ENCODE peak calls at places on chromosome 16, in nine cellular contexts. One of them, this sample, is unnamed.

GRCh38 chr16:10578474-10579316 is 1.7 kb downstream of the EMP2 start:
- DNase-seq in MCF 10A: no peak
- DNase-seq in cardiac muscle cell: no peak
- DNase-seq in AG10803: no peak
- DNase-seq in GM12864: no peak
- DNase-seq in upper lobe of right lung: peak; percentile 88
- DNase-seq in mesothelial cell of epicardium: no peak
- DNase-seq in uterus: no peak
- DNase-seq in dorsolateral prefrontal cortex: no peak
- DNase-seq in this sample: no peak

GRCh38 chr16:80932725-80933124 is 74.0 kb downstream of the CMC2 start:
- DNase-seq in MCF 10A: peak; percentile 70
- DNase-seq in cardiac muscle cell: peak; percentile 92
- DNase-seq in AG10803: peak; percentile 93
- DNase-seq in GM12864: no peak
- DNase-seq in upper lobe of right lung: no peak
- DNase-seq in mesothelial cell of epicardium: no peak
- DNase-seq in uterus: peak; percentile 60
- DNase-seq in dorsolateral prefrontal cortex: peak; percentile 19
- DNase-seq in this sample: no peak

GRCh38 chr16:82874672-82875071 is 247.9 kb downstream of the CDH13 start:
- DNase-seq in MCF 10A: no peak
- DNase-seq in cardiac muscle cell: no peak
- DNase-seq in AG10803: no peak
- DNase-seq in GM12864: no peak
- DNase-seq in upper lobe of right lung: no peak
- DNase-seq in mesothelial cell of epicardium: no peak
- DNase-seq in uterus: no peak
- DNase-seq in dorsolateral prefrontal cortex: no peak
- DNase-seq in this sample: no peak

GRCh38 chr16:81415757-81416156 is 28.9 kb upstream of the CMIP start:
- DNase-seq in MCF 10A: no peak
- DNase-seq in cardiac muscle cell: no peak
- DNase-seq in AG10803: no peak
- DNase-seq in GM12864: no peak
- DNase-seq in upper lobe of right lung: no peak
- DNase-seq in mesothelial cell of epicardium: no peak
- DNase-seq in uterus: no peak
- DNase-seq in dorsolateral prefrontal cortex: peak; percentile 24
- DNase-seq in this sample: no peak

GRCh38 chr16:12319464-12320030 is 343.0 kb downstream of the SNX29 start:
- DNase-seq in MCF 10A: no peak
- DNase-seq in cardiac muscle cell: no peak
- DNase-seq in AG10803: no peak
- DNase-seq in GM12864: no peak
- DNase-seq in upper lobe of right lung: no peak
- DNase-seq in mesothelial cell of epicardium: no peak
- DNase-seq in uterus: no peak
- DNase-seq in dorsolateral prefrontal cortex: no peak
- DNase-seq in this sample: no peak

GRCh38 chr16:82888616-82889015 is 261.8 kb downstream of the CDH13 start:
- DNase-seq in MCF 10A: peak; percentile 2
- DNase-seq in cardiac muscle cell: peak; percentile 46
- DNase-seq in AG10803: peak; percentile 77
- DNase-seq in GM12864: no peak
- DNase-seq in upper lobe of right lung: no peak
- DNase-seq in mesothelial cell of epicardium: no peak
- DNase-seq in uterus: no peak
- DNase-seq in dorsolateral prefrontal cortex: no peak
- DNase-seq in this sample: no peak

GRCh38 chr16:3461120-3461519 is 17.6 kb downstream of the NAA60 start:
- DNase-seq in MCF 10A: no peak
- DNase-seq in cardiac muscle cell: no peak
- DNase-seq in AG10803: no peak
- DNase-seq in GM12864: no peak
- DNase-seq in upper lobe of right lung: no peak
- DNase-seq in mesothelial cell of epicardium: no peak
- DNase-seq in uterus: no peak
- DNase-seq in dorsolateral prefrontal cortex: no peak
- DNase-seq in this sample: no peak

GRCh38 chr16:10013364-10013763 is 168.9 kb downstream of the GRIN2A start:
- DNase-seq in MCF 10A: no peak
- DNase-seq in cardiac muscle cell: no peak
- DNase-seq in AG10803: no peak
- DNase-seq in GM12864: no peak
- DNase-seq in upper lobe of right lung: no peak
- DNase-seq in mesothelial cell of epicardium: no peak
- DNase-seq in uterus: no peak
- DNase-seq in dorsolateral prefrontal cortex: no peak
- DNase-seq in this sample: no peak

GRCh38 chr16:27049117-27049516 is 17.6 kb upstream of the C16orf82 start:
- DNase-seq in MCF 10A: no peak
- DNase-seq in cardiac muscle cell: no peak
- DNase-seq in AG10803: no peak
- DNase-seq in GM12864: no peak
- DNase-seq in upper lobe of right lung: no peak
- DNase-seq in mesothelial cell of epicardium: no peak
- DNase-seq in uterus: no peak
- DNase-seq in dorsolateral prefrontal cortex: no peak
- DNase-seq in this sample: no peak

GRCh38 chr16:57244463-57244766 is 644 bp upstream of the ARL2BP start:
- DNase-seq in MCF 10A: no peak
- DNase-seq in cardiac muscle cell: no peak
- DNase-seq in AG10803: no peak
- DNase-seq in GM12864: no peak
- DNase-seq in upper lobe of right lung: no peak
- DNase-seq in mesothelial cell of epicardium: no peak
- DNase-seq in uterus: no peak
- DNase-seq in dorsolateral prefrontal cortex: no peak
- DNase-seq in this sample: no peak

GRCh38 chr16:74999208-74999682 is 421 bp downstream of the ZNRF1 start:
- DNase-seq in MCF 10A: no peak
- DNase-seq in cardiac muscle cell: peak; percentile 40
- DNase-seq in AG10803: no peak
- DNase-seq in GM12864: no peak
- DNase-seq in upper lobe of right lung: peak; percentile 70
- DNase-seq in mesothelial cell of epicardium: peak; percentile 35
- DNase-seq in uterus: peak; percentile 62
- DNase-seq in dorsolateral prefrontal cortex: peak; percentile 35
- DNase-seq in this sample: no peak

GRCh38 chr16:78563905-78564304 is 464.5 kb downstream of the WWOX start:
- DNase-seq in MCF 10A: peak; percentile 57
- DNase-seq in cardiac muscle cell: no peak
- DNase-seq in AG10803: no peak
- DNase-seq in GM12864: no peak
- DNase-seq in upper lobe of right lung: no peak
- DNase-seq in mesothelial cell of epicardium: no peak
- DNase-seq in uterus: no peak
- DNase-seq in dorsolateral prefrontal cortex: no peak
- DNase-seq in this sample: no peak

GRCh38 chr16:2468725-2469398 is 2.2 kb upstream of the NTN3 start:
- DNase-seq in MCF 10A: no peak
- DNase-seq in cardiac muscle cell: no peak
- DNase-seq in AG10803: no peak
- DNase-seq in GM12864: no peak
- DNase-seq in upper lobe of right lung: no peak
- DNase-seq in mesothelial cell of epicardium: no peak
- DNase-seq in uterus: no peak
- DNase-seq in dorsolateral prefrontal cortex: no peak
- DNase-seq in this sample: peak; percentile 73

GRCh38 chr16:71423016-71423415 is 18.8 kb downstream of the TLE7 start:
- DNase-seq in MCF 10A: no peak
- DNase-seq in cardiac muscle cell: no peak
- DNase-seq in AG10803: no peak
- DNase-seq in GM12864: no peak
- DNase-seq in upper lobe of right lung: no peak
- DNase-seq in mesothelial cell of epicardium: no peak
- DNase-seq in uterus: no peak
- DNase-seq in dorsolateral prefrontal cortex: no peak
- DNase-seq in this sample: no peak

GRCh38 chr16:24721830-24722238 is 7.6 kb upstream of the TNRC6A start:
- DNase-seq in MCF 10A: no peak
- DNase-seq in cardiac muscle cell: no peak
- DNase-seq in AG10803: no peak
- DNase-seq in GM12864: no peak
- DNase-seq in upper lobe of right lung: no peak
- DNase-seq in mesothelial cell of epicardium: no peak
- DNase-seq in uterus: no peak
- DNase-seq in dorsolateral prefrontal cortex: no peak
- DNase-seq in this sample: no peak

GRCh38 chr16:57999366-57999970 is 1.0 kb downstream of the ZNF319 start:
- DNase-seq in MCF 10A: peak; percentile 44
- DNase-seq in cardiac muscle cell: no peak
- DNase-seq in AG10803: peak; percentile 42
- DNase-seq in GM12864: no peak
- DNase-seq in upper lobe of right lung: no peak
- DNase-seq in mesothelial cell of epicardium: no peak
- DNase-seq in uterus: no peak
- DNase-seq in dorsolateral prefrontal cortex: no peak
- DNase-seq in this sample: peak; percentile 7

GRCh38 chr16:22195695-22196558 is 10.2 kb upstream of the EEF2K start:
- DNase-seq in MCF 10A: peak; percentile 91
- DNase-seq in cardiac muscle cell: peak; percentile 92
- DNase-seq in AG10803: peak; percentile 83
- DNase-seq in GM12864: peak; percentile 75
- DNase-seq in upper lobe of right lung: peak; percentile 92
- DNase-seq in mesothelial cell of epicardium: peak; percentile 78
- DNase-seq in uterus: peak; percentile 95
- DNase-seq in dorsolateral prefrontal cortex: peak; percentile 87
- DNase-seq in this sample: peak; percentile 87

GRCh38 chr16:24869033-24869432 is 23.3 kb downstream of the SLC5A11 start:
- DNase-seq in MCF 10A: no peak
- DNase-seq in cardiac muscle cell: no peak
- DNase-seq in AG10803: no peak
- DNase-seq in GM12864: no peak
- DNase-seq in upper lobe of right lung: no peak
- DNase-seq in mesothelial cell of epicardium: no peak
- DNase-seq in uterus: no peak
- DNase-seq in dorsolateral prefrontal cortex: no peak
- DNase-seq in this sample: no peak

DNA sequence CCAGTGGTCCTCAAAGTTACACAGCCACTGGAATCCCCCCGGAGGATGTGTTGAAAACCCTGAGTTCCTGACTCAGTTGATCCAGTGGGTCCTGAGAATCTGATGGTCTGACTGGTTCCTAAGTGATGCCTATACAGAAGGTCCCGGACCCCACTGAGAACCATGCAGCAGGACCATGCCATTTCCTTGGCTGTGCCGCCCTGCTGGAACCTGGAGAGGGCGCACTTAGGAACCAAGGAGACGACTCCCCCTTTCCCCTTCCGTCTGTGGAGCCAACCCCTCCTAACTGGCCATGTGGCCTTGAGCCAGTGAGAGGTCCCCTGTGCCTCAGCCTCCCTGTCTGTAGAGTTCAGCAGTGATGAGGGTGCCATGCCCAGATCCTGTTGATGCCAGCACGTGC is 22.0 kb downstream of the C16orf74 start:
- DNase-seq in MCF 10A: no peak
- DNase-seq in cardiac muscle cell: no peak
- DNase-seq in AG10803: no peak
- DNase-seq in GM12864: no peak
- DNase-seq in upper lobe of right lung: no peak
- DNase-seq in mesothelial cell of epicardium: no peak
- DNase-seq in uterus: no peak
- DNase-seq in dorsolateral prefrontal cortex: no peak
- DNase-seq in this sample: no peak
- TF ChIP-seq CTCF in MCF 10A: no peak
- TF ChIP-seq CTCF in cardiac muscle cell: peak; percentile 39
- TF ChIP-seq CTCF in AG10803: peak; percentile 17
- TF ChIP-seq CTCF in GM12864: peak; percentile 46
- TF ChIP-seq CTCF in upper lobe of right lung: no peak
- TF ChIP-seq CTCF in mesothelial cell of epicardium: no peak
- TF ChIP-seq CTCF in uterus: no peak
- TF ChIP-seq CTCF in dorsolateral prefrontal cortex: no peak
- TF ChIP-seq CTCF in this sample: no peak

DNA sequence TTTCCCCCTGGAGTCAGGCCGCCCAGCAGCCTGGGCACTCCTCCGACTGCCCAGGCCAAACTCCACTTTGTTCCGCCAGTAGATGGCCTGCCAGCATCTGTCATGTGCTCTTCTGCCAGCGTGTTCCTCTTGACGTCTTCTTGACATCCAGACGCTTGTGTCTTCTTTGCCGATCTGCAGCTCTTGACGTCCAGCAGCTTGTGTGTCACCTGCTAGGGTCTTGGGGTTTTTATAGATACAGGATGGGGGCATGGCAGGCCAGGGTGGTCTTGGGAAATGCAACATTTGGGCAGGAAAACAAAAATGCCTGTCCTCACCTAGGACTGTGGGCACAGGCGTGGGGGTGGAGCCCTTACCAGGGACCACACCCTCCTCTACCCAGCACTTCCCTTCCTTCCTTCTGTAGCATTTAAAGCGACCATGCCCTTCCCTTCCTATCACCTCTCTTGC is 88.7 kb downstream of the BMERB1 start:
- DNase-seq in MCF 10A: peak; percentile 15
- DNase-seq in cardiac muscle cell: no peak
- DNase-seq in AG10803: no peak
- DNase-seq in GM12864: no peak
- DNase-seq in upper lobe of right lung: peak; percentile 68
- DNase-seq in mesothelial cell of epicardium: no peak
- DNase-seq in uterus: no peak
- DNase-seq in dorsolateral prefrontal cortex: peak; percentile 54
- DNase-seq in this sample: no peak
- TF ChIP-seq CTCF in MCF 10A: no peak
- TF ChIP-seq CTCF in cardiac muscle cell: no peak
- TF ChIP-seq CTCF in AG10803: no peak
- TF ChIP-seq CTCF in GM12864: no peak
- TF ChIP-seq CTCF in upper lobe of right lung: peak; percentile 18
- TF ChIP-seq CTCF in mesothelial cell of epicardium: no peak
- TF ChIP-seq CTCF in uterus: no peak
- TF ChIP-seq CTCF in dorsolateral prefrontal cortex: peak; percentile 41
- TF ChIP-seq CTCF in this sample: no peak

DNA sequence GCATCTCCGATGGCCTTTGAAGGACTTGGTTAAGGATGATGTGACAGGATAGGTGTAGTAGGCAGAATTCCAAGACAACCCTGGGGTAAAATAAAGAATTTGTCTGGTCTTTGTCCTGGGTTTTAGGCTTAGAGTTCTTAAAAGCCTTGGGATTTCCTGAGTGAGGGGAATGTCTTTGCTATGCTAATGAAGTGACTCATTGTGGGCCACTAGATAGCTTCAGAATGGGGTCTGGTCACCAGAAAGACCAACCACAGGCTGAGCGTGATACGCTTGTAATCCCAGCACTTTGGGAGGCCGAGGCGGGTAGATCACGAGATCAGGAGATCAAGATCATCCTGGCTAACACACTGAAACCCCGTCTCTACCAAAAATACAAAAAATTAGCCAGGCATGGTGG is 182.8 kb upstream of the TOX3 start:
- DNase-seq in MCF 10A: no peak
- DNase-seq in cardiac muscle cell: no peak
- DNase-seq in AG10803: no peak
- DNase-seq in GM12864: no peak
- DNase-seq in upper lobe of right lung: no peak
- DNase-seq in mesothelial cell of epicardium: no peak
- DNase-seq in uterus: no peak
- DNase-seq in dorsolateral prefrontal cortex: no peak
- DNase-seq in this sample: no peak
- TF ChIP-seq CTCF in MCF 10A: no peak
- TF ChIP-seq CTCF in cardiac muscle cell: no peak
- TF ChIP-seq CTCF in AG10803: no peak
- TF ChIP-seq CTCF in GM12864: no peak
- TF ChIP-seq CTCF in upper lobe of right lung: no peak
- TF ChIP-seq CTCF in mesothelial cell of epicardium: no peak
- TF ChIP-seq CTCF in uterus: no peak
- TF ChIP-seq CTCF in dorsolateral prefrontal cortex: no peak
- TF ChIP-seq CTCF in this sample: no peak

GRCh38 chr16:7703661-7704060 is 371.0 kb downstream of the RBFOX1 start:
- DNase-seq in MCF 10A: no peak
- DNase-seq in cardiac muscle cell: no peak
- DNase-seq in AG10803: no peak
- DNase-seq in GM12864: no peak
- DNase-seq in upper lobe of right lung: no peak
- DNase-seq in mesothelial cell of epicardium: no peak
- DNase-seq in uterus: no peak
- DNase-seq in dorsolateral prefrontal cortex: no peak
- DNase-seq in this sample: no peak
- TF ChIP-seq CTCF in MCF 10A: no peak
- TF ChIP-seq CTCF in cardiac muscle cell: no peak
- TF ChIP-seq CTCF in AG10803: no peak
- TF ChIP-seq CTCF in GM12864: no peak
- TF ChIP-seq CTCF in upper lobe of right lung: no peak
- TF ChIP-seq CTCF in mesothelial cell of epicardium: no peak
- TF ChIP-seq CTCF in uterus: no peak
- TF ChIP-seq CTCF in dorsolateral prefrontal cortex: no peak
- TF ChIP-seq CTCF in this sample: no peak

This sample was measured in glutamatergic neuron.